ENCODE peak calls at places on chromosomes 3 and 15, in six cellular contexts. F, E, R, Z, L and A are unnamed samples.
A peak's percentile ranks its signal among the peaks of the same experiment; 100 is the strongest.

GRCh38 chr3:106573605-106574004 is 704.8 kb upstream of the CBLB start:
- DNase-seq in F (no peak), E (no peak), R (no peak), Z (no peak), L (no peak), A (no peak)

GRCh38 chr3:150439657-150440056 is 31.6 kb downstream of the TSC22D2 start:
- DNase-seq in F (no peak), E (no peak), R (no peak), Z (no peak), L (no peak), A (no peak)

GRCh38 chr15:76150508-76150907 is 90.7 kb downstream of the TMEM266 start:
- DNase-seq in F (no peak), E (peak; percentile 67), R (no peak), Z (no peak), L (no peak), A (no peak)

GRCh38 chr3:128107809-128108208 is 15.8 kb downstream of the RUVBL1 start:
- DNase-seq in F (no peak), E (no peak), R (no peak), Z (no peak), L (no peak), A (no peak)

GRCh38 chr3:48897401-48898376 is 993 bp downstream of the SLC25A20 start:
- DNase-seq in F (no peak), E (peak; percentile 31), R (no peak), Z (no peak), L (no peak), A (no peak)

GRCh38 chr15:79450648-79451047 is 18.5 kb downstream of the MINAR1 start:
- DNase-seq in F (no peak), E (no peak), R (no peak), Z (peak; percentile 14), L (no peak), A (no peak)

GRCh38 chr3:169173231-169173630 is 490.3 kb downstream of the MECOM start:
- DNase-seq in F (no peak), E (no peak), R (no peak), Z (no peak), L (no peak), A (no peak)

GRCh38 chr3:105843895-105844500 is 24.8 kb downstream of the CBLB start:
- DNase-seq in F (no peak), E (no peak), R (no peak), Z (no peak), L (no peak), A (no peak)

GRCh38 chr3:58666683-58667082 is at the start of gene FAM3D:
- DNase-seq in F (no peak), E (peak; percentile 18), R (no peak), Z (no peak), L (no peak), A (no peak)

GRCh38 chr15:59644757-59645156 is 12.6 kb downstream of the GTF2A2 start:
- DNase-seq in F (no peak), E (no peak), R (no peak), Z (no peak), L (no peak), A (no peak)

GRCh38 chr3:42503957-42504333 is 1.5 kb downstream of the VIPR1 start:
- DNase-seq in F (no peak), E (no peak), R (no peak), Z (no peak), L (no peak), A (no peak)

GRCh38 chr15:76903251-76903681 is 1.9 kb downstream of the SCAPER start:
- DNase-seq in F (peak; percentile 9), E (no peak), R (no peak), Z (no peak), L (no peak), A (peak; percentile 42)

GRCh38 chr3:128278761-128279593 is 125.7 kb downstream of the EEFSEC start:
- DNase-seq in F (peak; percentile 94), E (no peak), R (peak; percentile 86), Z (no peak), L (no peak), A (no peak)

GRCh38 chr15:22915866-22916515 is 64.2 kb downstream of the CYFIP1 start:
- DNase-seq in F (no peak), E (no peak), R (no peak), Z (no peak), L (no peak), A (no peak)

GRCh38 chr15:48647963-48648362 is 2.5 kb upstream of the FBN1 start:
- DNase-seq in F (peak; percentile 51), E (no peak), R (no peak), Z (no peak), L (no peak), A (peak; percentile 5)
- TF ChIP-seq CTCF in F (peak; percentile 49), E (no peak), R (peak; percentile 67), Z (no peak), L (no peak), A (no peak)

GRCh38 chr3:183188895-183189462 is 26.4 kb upstream of the LAMP3 start:
- DNase-seq in F (peak; percentile 23), E (no peak), R (no peak), Z (peak; percentile 48), L (no peak), A (peak; percentile 55)
- TF ChIP-seq CTCF in F (peak; percentile 37), E (peak; percentile 17), R (peak; percentile 43), Z (peak; percentile 73), L (peak; percentile 71), A (peak; percentile 55)

GRCh38 chr3:52154135-52155094 is at the start of gene POC1A:
- DNase-seq in F (peak; percentile 98), E (peak; percentile 99), R (peak; percentile 90), Z (peak; percentile 86), L (peak; percentile 94), A (peak; percentile 92)

GRCh38 chr3:52155912-52156311 is 1.7 kb upstream of the POC1A start:
- DNase-seq in F (no peak), E (no peak), R (no peak), Z (no peak), L (no peak), A (no peak)

GRCh38 chr3:52150357-52150756 is 3.9 kb downstream of the POC1A start:
- DNase-seq in F (no peak), E (no peak), R (no peak), Z (no peak), L (no peak), A (no peak)

GRCh38 chr3:52150860-52151259 is 3.4 kb downstream of the POC1A start:
- DNase-seq in F (no peak), E (no peak), R (no peak), Z (no peak), L (no peak), A (no peak)

DNA sequence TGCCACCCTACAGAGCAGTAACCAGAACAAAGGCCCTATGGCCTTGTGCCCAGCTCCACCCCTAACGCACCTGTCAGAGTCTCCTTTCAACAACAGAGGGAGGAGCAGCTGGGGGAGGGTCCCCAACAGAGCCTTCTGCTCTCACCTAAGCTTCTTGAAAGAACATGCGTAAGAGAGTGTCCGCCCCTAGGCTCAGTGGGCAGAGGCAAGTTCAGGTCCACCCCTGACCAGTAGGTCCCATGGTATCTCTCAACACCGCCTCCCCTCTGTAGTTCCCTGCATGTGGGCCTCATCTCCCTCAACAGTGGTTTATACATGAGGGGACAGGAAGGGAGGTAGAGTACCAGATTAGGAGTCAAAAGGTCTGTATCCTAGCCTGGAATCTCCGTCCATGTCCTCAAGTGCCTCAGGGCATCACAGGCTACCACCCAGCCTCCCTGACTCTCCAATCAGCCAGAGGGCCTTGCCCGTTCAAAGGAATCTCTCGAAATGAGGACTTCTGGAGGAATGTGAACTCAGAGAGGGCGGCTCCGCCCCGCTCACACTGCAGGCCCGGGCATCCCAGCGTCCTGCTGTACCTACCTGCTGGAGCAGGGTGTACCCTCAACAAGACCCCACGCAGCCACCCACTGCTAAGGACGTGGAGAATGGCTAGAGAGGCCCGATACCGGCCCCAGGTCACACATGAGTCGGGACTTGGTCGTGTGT is 680 bp downstream of the POC1A start:
- DNase-seq in F (no peak), E (peak; percentile 29), R (no peak), Z (peak; percentile 41), L (no peak), A (no peak)
- TF ChIP-seq CTCF in F (no peak), E (no peak), R (no peak), Z (peak; percentile 31), L (no peak), A (no peak)

GRCh38 chr15:64122444-64122843 is 26.7 kb downstream of the SNX1 start:
- DNase-seq in F (no peak), E (no peak), R (no peak), Z (no peak), L (no peak), A (no peak)
- TF ChIP-seq CTCF in F (no peak), E (no peak), R (no peak), Z (no peak), L (no peak), A (no peak)

GRCh38 chr3:130480736-130481135 is 36.2 kb upstream of the COL6A6 start:
- DNase-seq in F (peak; percentile 42), E (peak; percentile 0), R (peak; percentile 55), Z (peak; percentile 11), L (no peak), A (no peak)
- TF ChIP-seq CTCF in F (peak; percentile 41), E (peak; percentile 14), R (peak; percentile 67), Z (peak; percentile 16), L (no peak), A (peak; percentile 29)

DNA sequence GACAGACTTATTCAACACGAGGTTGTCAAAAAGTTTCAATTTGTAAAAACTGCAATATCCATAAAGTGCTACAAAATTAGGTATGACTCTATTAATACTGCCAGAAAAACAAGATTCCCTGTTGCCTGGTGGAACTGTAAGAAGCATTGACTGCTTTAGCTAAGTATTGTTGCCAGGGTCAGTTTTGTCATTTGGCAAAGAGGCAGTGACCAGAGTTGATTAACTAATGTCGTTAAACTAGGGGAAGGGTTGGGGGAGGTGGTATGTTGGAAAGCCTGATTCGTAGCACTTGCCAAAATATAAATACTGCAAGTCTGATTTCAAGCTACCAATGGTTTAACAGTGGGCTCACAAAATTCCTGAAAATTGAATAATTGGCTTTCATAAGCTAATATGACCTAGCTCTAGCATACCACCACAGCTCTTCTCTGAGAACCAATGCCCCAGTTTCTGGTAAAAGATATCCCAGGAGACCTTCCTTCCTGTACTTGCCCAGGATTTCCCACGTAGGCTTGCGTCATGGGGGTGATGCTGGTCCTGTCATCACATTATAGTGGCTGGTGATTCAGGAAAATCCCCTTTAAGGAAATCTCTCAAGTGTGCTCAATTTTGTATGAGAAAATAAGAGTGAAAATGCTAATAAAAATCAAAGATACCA is 266.4 kb upstream of the TBC1D5 start:
- DNase-seq in F (no peak), E (no peak), R (no peak), Z (no peak), L (no peak), A (no peak)
- TF ChIP-seq CTCF in F (no peak), E (no peak), R (no peak), Z (no peak), L (no peak), A (no peak)

GRCh38 chr3:157100079-157100477 is 59.9 kb downstream of the CCNL1 start:
- DNase-seq in F (no peak), E (no peak), R (no peak), Z (no peak), L (no peak), A (no peak)
- TF ChIP-seq CTCF in F (no peak), E (no peak), R (no peak), Z (no peak), L (no peak), A (no peak)

GRCh38 chr3:24565656-24566055 is 71.0 kb upstream of the THRB start:
- DNase-seq in F (no peak), E (no peak), R (no peak), Z (no peak), L (no peak), A (no peak)
- TF ChIP-seq CTCF in F (no peak), E (no peak), R (no peak), Z (no peak), L (no peak), A (no peak)